ENCODE peak calls at places on chromosomes 12 and 14, in four cellular contexts. One of them, this sample, is unnamed. For H3K36me3, the result is how much of the 10 kb centered on the place peaks cover.

GRCh38 chr14:21168055-21168454 is 12.2 kb upstream of the OR5AU1 start:
- DNase-seq in right atrium auricular region: no peak
- DNase-seq in pancreas: no peak
- DNase-seq in mammary epithelial cell: peak
- DNase-seq in this sample: no peak

GRCh38 chr12:85527192-85527591 is 247.2 kb downstream of the ALX1 start:
- DNase-seq in pancreas: no peak
- DNase-seq in mammary epithelial cell: no peak
- DNase-seq in right atrium auricular region: no peak
- DNase-seq in this sample: no peak

GRCh38 chr12:25433581-25434325 is 119.3 kb downstream of the LMNTD1 start:
- DNase-seq in right atrium auricular region: no peak
- DNase-seq in pancreas: no peak
- DNase-seq in mammary epithelial cell: peak
- DNase-seq in this sample: no peak

GRCh38 chr14:59268011-59268410 is 79.5 kb downstream of the DAAM1 start:
- DNase-seq in mammary epithelial cell: peak
- DNase-seq in pancreas: no peak
- DNase-seq in right atrium auricular region: no peak
- DNase-seq in this sample: no peak

GRCh38 chr14:97077687-97078086 is 280.5 kb downstream of the VRK1 start:
- DNase-seq in mammary epithelial cell: no peak
- DNase-seq in pancreas: no peak
- DNase-seq in right atrium auricular region: no peak
- DNase-seq in this sample: no peak

GRCh38 chr14:23151342-23151741 is 32.1 kb downstream of the SLC7A8 start:
- DNase-seq in pancreas: no peak
- DNase-seq in mammary epithelial cell: no peak
- DNase-seq in right atrium auricular region: no peak
- DNase-seq in this sample: no peak

GRCh38 chr14:74650927-74651686 is 39.1 kb upstream of the LTBP2 start:
- DNase-seq in mammary epithelial cell: no peak
- DNase-seq in right atrium auricular region: no peak
- DNase-seq in pancreas: no peak
- DNase-seq in this sample: no peak

GRCh38 chr12:45076417-45077031 is 25.6 kb upstream of the DBX2 start:
- DNase-seq in right atrium auricular region: no peak
- DNase-seq in mammary epithelial cell: no peak
- DNase-seq in pancreas: no peak
- DNase-seq in this sample: peak

GRCh38 chr14:70585221-70585620 is 15.2 kb downstream of the MED6 start:
- DNase-seq in right atrium auricular region: no peak
- DNase-seq in pancreas: no peak
- DNase-seq in mammary epithelial cell: peak
- DNase-seq in this sample: no peak

GRCh38 chr14:104209985-104210520 is 71.7 kb downstream of the KIF26A start:
- DNase-seq in right atrium auricular region: no peak
- DNase-seq in mammary epithelial cell: no peak
- DNase-seq in pancreas: no peak
- DNase-seq in this sample: no peak

GRCh38 chr14:55249423-55249822 is 21.8 kb upstream of the FBXO34 start:
- DNase-seq in pancreas: no peak
- DNase-seq in mammary epithelial cell: no peak
- DNase-seq in right atrium auricular region: no peak
- DNase-seq in this sample: no peak

GRCh38 chr12:38056701-38057689 is 259.6 kb upstream of the ALG10B start:
- DNase-seq in right atrium auricular region: no peak
- DNase-seq in mammary epithelial cell: peak
- DNase-seq in pancreas: no peak
- DNase-seq in this sample: no peak

GRCh38 chr12:93186131-93186530 is 191.6 kb upstream of the NUDT4 start:
- DNase-seq in pancreas: no peak
- DNase-seq in right atrium auricular region: no peak
- DNase-seq in mammary epithelial cell: no peak
- DNase-seq in this sample: no peak

GRCh38 chr14:32986791-32987545 is 48.3 kb downstream of the NPAS3 start:
- DNase-seq in pancreas: no peak
- DNase-seq in right atrium auricular region: no peak
- DNase-seq in mammary epithelial cell: no peak
- DNase-seq in this sample: no peak

GRCh38 chr14:68306934-68307758 is 485.7 kb downstream of the ZFP36L1 start:
- DNase-seq in mammary epithelial cell: no peak
- DNase-seq in pancreas: peak
- DNase-seq in right atrium auricular region: no peak
- DNase-seq in this sample: no peak

GRCh38 chr14:28609228-28609828 is 157.3 kb upstream of the FOXG1 start:
- DNase-seq in mammary epithelial cell: peak
- DNase-seq in right atrium auricular region: no peak
- DNase-seq in pancreas: peak
- DNase-seq in this sample: peak

GRCh38 chr12:62785941-62786559 is 148.9 kb downstream of the PPM1H start:
- DNase-seq in right atrium auricular region: peak
- DNase-seq in pancreas: no peak
- DNase-seq in mammary epithelial cell: peak
- DNase-seq in this sample: peak

GRCh38 chr12:128388461-128388921 is 121.5 kb downstream of the TMEM132C start:
- DNase-seq in right atrium auricular region: peak
- DNase-seq in pancreas: no peak
- DNase-seq in mammary epithelial cell: no peak
- DNase-seq in this sample: no peak

GRCh38 chr14:92603309-92604257 is 90.0 kb downstream of the RIN3 start:
- DNase-seq in mammary epithelial cell: peak
- DNase-seq in right atrium auricular region: no peak
- DNase-seq in pancreas: no peak
- DNase-seq in this sample: no peak

GRCh38 chr12:43957732-43958131 is 121.9 kb downstream of the TMEM117 start:
- DNase-seq in right atrium auricular region: no peak
- DNase-seq in mammary epithelial cell: peak
- DNase-seq in pancreas: no peak
- DNase-seq in this sample: peak

GRCh38 chr14:95891742-95892141 is 15.1 kb downstream of the TUNAR start:
- DNase-seq in pancreas: no peak
- DNase-seq in mammary epithelial cell: peak
- DNase-seq in right atrium auricular region: no peak
- DNase-seq in this sample: no peak

DNA sequence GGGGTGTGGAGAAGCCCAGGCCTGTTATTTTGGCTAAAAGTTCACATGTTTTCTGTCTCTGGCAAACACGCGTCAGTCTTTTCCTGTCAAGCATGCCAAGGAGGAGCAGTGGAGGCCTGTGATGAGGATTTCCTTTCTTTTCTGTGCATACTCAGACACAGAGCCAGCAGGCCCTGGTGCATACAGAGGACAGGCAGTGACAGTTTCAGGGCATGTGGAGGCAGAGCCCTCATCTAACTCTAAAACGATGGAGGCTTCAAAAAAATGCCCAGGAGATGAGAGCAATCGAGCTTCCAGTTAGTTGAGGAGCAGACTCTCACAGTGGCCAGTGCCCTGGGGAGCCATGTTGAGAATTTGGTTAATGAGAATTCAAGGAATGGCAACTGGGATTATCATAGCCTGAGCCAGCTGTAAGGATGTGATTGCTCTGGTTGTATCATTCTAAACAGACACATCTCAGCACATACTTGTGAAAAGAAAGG is 66.5 kb downstream of the TRAFD1 start:
- DNase-seq in right atrium auricular region: no peak
- DNase-seq in pancreas: no peak
- DNase-seq in mammary epithelial cell: peak
- DNase-seq in this sample: no peak
- H3K36me3 ChIP-seq in right atrium auricular region: under half
- H3K36me3 ChIP-seq in pancreas: under half
- H3K36me3 ChIP-seq in mammary epithelial cell: under half
- H3K36me3 ChIP-seq in this sample: under half

GRCh38 chr14:100654814-100655795 is 67.9 kb upstream of the BEGAIN start:
- DNase-seq in right atrium auricular region: no peak
- DNase-seq in pancreas: peak
- DNase-seq in mammary epithelial cell: peak
- DNase-seq in this sample: peak
- H3K27ac ChIP-seq in right atrium auricular region: no peak
- H3K27ac ChIP-seq in pancreas: no peak
- H3K27ac ChIP-seq in mammary epithelial cell: no peak
- H3K27ac ChIP-seq in this sample: no peak

GRCh38 chr12:131761638-131762037 is 50.7 kb downstream of the SFSWAP start:
- DNase-seq in mammary epithelial cell: no peak
- DNase-seq in pancreas: no peak
- DNase-seq in right atrium auricular region: no peak
- DNase-seq in this sample: no peak
- H3K36me3 ChIP-seq in mammary epithelial cell: under half
- H3K36me3 ChIP-seq in pancreas: under half
- H3K36me3 ChIP-seq in right atrium auricular region: half or more
- H3K36me3 ChIP-seq in this sample: half or more

GRCh38 chr12:6266431-6267006 is 44.0 kb upstream of the PLEKHG6 start:
- DNase-seq in mammary epithelial cell: no peak
- DNase-seq in right atrium auricular region: no peak
- DNase-seq in pancreas: no peak
- DNase-seq in this sample: no peak

GRCh38 chr12:6268484-6269157 is 41.9 kb upstream of the PLEKHG6 start:
- DNase-seq in right atrium auricular region: no peak
- DNase-seq in mammary epithelial cell: no peak
- DNase-seq in pancreas: no peak
- DNase-seq in this sample: peak

GRCh38 chr12:6265038-6265405 is 45.5 kb upstream of the PLEKHG6 start:
- DNase-seq in right atrium auricular region: no peak
- DNase-seq in pancreas: no peak
- DNase-seq in mammary epithelial cell: no peak
- DNase-seq in this sample: no peak

GRCh38 chr12:6264402-6265037 is 46.0 kb upstream of the PLEKHG6 start:
- DNase-seq in pancreas: no peak
- DNase-seq in right atrium auricular region: no peak
- DNase-seq in mammary epithelial cell: no peak
- DNase-seq in this sample: no peak

GRCh38 chr12:6267007-6267721 is 43.3 kb upstream of the PLEKHG6 start:
- DNase-seq in right atrium auricular region: no peak
- DNase-seq in pancreas: no peak
- DNase-seq in mammary epithelial cell: peak
- DNase-seq in this sample: no peak
- H3K27ac ChIP-seq in right atrium auricular region: no peak
- H3K27ac ChIP-seq in pancreas: peak
- H3K27ac ChIP-seq in mammary epithelial cell: peak
- H3K27ac ChIP-seq in this sample: no peak